ENCODE peak calls at places on chromosomes 7 and 10, in five cellular contexts. E is HepG2, J is heart left ventricle, C is prostate gland, W is A549. V is an unnamed sample.

GRCh38 chr7:142868881-142869415 is 14.1 kb downstream of the EPHB6 start:
- DNase-seq in W (no peak), C (no peak), J (no peak), E (no peak), V (peak; percentile 35)

GRCh38 chr10:31397852-31398251 is 78.8 kb downstream of the ZEB1 start:
- DNase-seq in E (no peak), C (no peak), W (no peak), J (no peak), V (no peak)

GRCh38 chr10:113326160-113327111 is 226.4 kb upstream of the HABP2 start:
- DNase-seq in W (peak; percentile 93), E (peak; percentile 29), C (no peak), J (peak; percentile 29), V (no peak)

GRCh38 chr10:34866848-34867247 is 51.8 kb upstream of the PARD3 start:
- DNase-seq in J (no peak), E (no peak), C (no peak), W (no peak), V (no peak)

GRCh38 chr7:155161690-155162089 is 91.6 kb downstream of the HTR5A start:
- DNase-seq in J (no peak), W (no peak), C (no peak), E (no peak), V (no peak)

GRCh38 chr7:30626984-30627383 is 32.3 kb downstream of the GARS1 start:
- DNase-seq in W (no peak), E (no peak), J (no peak), C (no peak), V (no peak)

GRCh38 chr10:51029172-51029641 is 45.1 kb upstream of the PRKG1 start:
- DNase-seq in W (no peak), J (no peak), C (no peak), E (no peak), V (no peak)

GRCh38 chr10:49605177-49605938 is 4.8 kb upstream of the SLC18A3 start:
- DNase-seq in E (no peak), W (no peak), C (no peak), J (no peak), V (peak; percentile 27)

GRCh38 chr10:58508316-58508715 is 4.4 kb upstream of the BICC1 start:
- DNase-seq in E (no peak), W (no peak), C (no peak), J (no peak), V (no peak)

GRCh38 chr7:116824449-116824848 is 37.9 kb upstream of the CAPZA2 start:
- DNase-seq in J (no peak), W (no peak), C (no peak), E (no peak), V (no peak)

GRCh38 chr7:27071622-27072390 is 24.0 kb downstream of the HOXA1 start:
- DNase-seq in E (no peak), J (no peak), W (no peak), C (no peak), V (no peak)

GRCh38 chr10:116198636-116199035 is 74.4 kb downstream of the GFRA1 start:
- DNase-seq in E (no peak), C (no peak), W (no peak), J (no peak), V (no peak)

GRCh38 chr10:68253356-68253755 is 21.4 kb upstream of the ATOH7 start:
- DNase-seq in J (no peak), C (no peak), W (no peak), E (no peak), V (no peak)

GRCh38 chr10:45160266-45160665 is 155.1 kb downstream of the OR13A1 start:
- DNase-seq in W (no peak), E (no peak), J (no peak), C (no peak), V (no peak)

GRCh38 chr7:81990395-81990794 is 220.5 kb upstream of the HGF start:
- DNase-seq in J (no peak), W (no peak), E (no peak), C (no peak), V (no peak)

GRCh38 chr7:33339074-33339805 is 209.9 kb downstream of the BBS9 start:
- DNase-seq in E (no peak), J (no peak), W (no peak), C (no peak), V (no peak)

GRCh38 chr7:100358857-100359212 is 918 bp downstream of the PILRB start:
- DNase-seq in E (no peak), W (no peak), J (no peak), C (no peak), V (no peak)

GRCh38 chr10:69242844-69243212 is 22.7 kb downstream of the HKDC1 start:
- DNase-seq in C (no peak), W (no peak), E (no peak), J (no peak), V (no peak)

GRCh38 chr10:5968681-5969453 is 8.5 kb downstream of the IL15RA start:
- DNase-seq in E (peak; percentile 55), W (no peak), J (no peak), C (no peak), V (peak; percentile 73)

GRCh38 chr10:11898372-11899066 is 75.4 kb downstream of the PROSER2 start:
- DNase-seq in E (peak; percentile 89), W (no peak), J (no peak), C (peak; percentile 44), V (peak; percentile 93)

GRCh38 chr10:101752241-101752640 is 23.7 kb downstream of the FGF8 start:
- DNase-seq in W (no peak), C (no peak), J (no peak), E (no peak), V (no peak)

GRCh38 chr10:79418886-79419595 is 26.4 kb downstream of the ZCCHC24 start:
- DNase-seq in C (no peak), E (no peak), W (no peak), J (no peak), V (peak; percentile 8)

GRCh38 chr10:79417731-79418130 is 27.7 kb downstream of the ZCCHC24 start:
- DNase-seq in E (no peak), W (no peak), J (no peak), C (no peak), V (no peak)

GRCh38 chr10:79416578-79417255 is 28.7 kb downstream of the ZCCHC24 start:
- DNase-seq in J (no peak), W (no peak), C (no peak), E (no peak), V (no peak)

GRCh38 chr10:79417266-79417665 is 28.2 kb downstream of the ZCCHC24 start:
- DNase-seq in E (no peak), C (no peak), W (no peak), J (no peak), V (no peak)

GRCh38 chr10:79418274-79418673 is 27.1 kb downstream of the ZCCHC24 start:
- DNase-seq in C (no peak), J (no peak), E (no peak), W (no peak), V (peak; percentile 46)
- H3K4me1 ChIP-seq in C (no peaks in the 10 kb centered on the region), J (peaks cover 73% of the 10 kb centered on the region), E (peaks cover 15% of the 10 kb centered on the region), W (no peaks in the 10 kb centered on the region), V (no peaks in the 10 kb centered on the region)

GRCh38 chr10:72049472-72049871 is 38.9 kb downstream of the SPOCK2 start:
- DNase-seq in J (no peak), C (no peak), W (no peak), E (no peak), V (no peak)

GRCh38 chr10:72050873-72051272 is 37.5 kb downstream of the SPOCK2 start:
- DNase-seq in C (no peak), J (no peak), W (no peak), E (no peak), V (no peak)

GRCh38 chr10:72045586-72045985 is 42.8 kb downstream of the SPOCK2 start:
- DNase-seq in C (no peak), J (no peak), W (no peak), E (no peak), V (no peak)

GRCh38 chr10:72049969-72050781 is 38.2 kb downstream of the SPOCK2 start:
- DNase-seq in C (no peak), W (no peak), E (peak; percentile 49), J (no peak), V (no peak)

GRCh38 chr10:72048450-72049124 is 39.8 kb downstream of the SPOCK2 start:
- DNase-seq in J (peak; percentile 92), E (peak; percentile 89), W (peak; percentile 94), C (peak; percentile 93), V (peak; percentile 92)
- TF ChIP-seq POLR2A in J (no peak), E (no peak), W (no peak), C (no peak), V (no peak)

DNA sequence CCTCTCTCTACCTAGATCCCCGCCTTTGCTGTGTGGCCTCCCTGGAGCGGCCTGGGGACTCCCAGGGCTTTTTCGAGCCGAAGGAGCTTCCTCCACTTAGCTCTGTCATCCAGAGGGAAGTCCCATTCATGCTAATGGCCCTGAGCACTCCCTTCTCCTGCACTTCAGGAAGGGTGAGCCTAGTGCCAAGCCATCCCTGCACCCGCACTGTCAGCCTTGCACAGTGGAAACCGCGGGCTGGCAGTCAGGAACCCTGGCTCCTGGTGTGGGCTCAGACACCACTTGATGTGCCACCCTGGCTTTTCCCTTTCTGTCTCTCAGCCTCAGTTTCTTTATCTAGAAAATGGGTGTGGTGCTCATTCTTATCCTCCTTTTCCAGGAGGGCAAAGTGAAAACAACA is 131.6 kb downstream of the ZMIZ1 start:
- DNase-seq in J (no peak), E (no peak), C (no peak), W (no peak), V (no peak)
- H3K4me1 ChIP-seq in J (peaks cover 27% of the 10 kb centered on the region), E (peaks cover 12% of the 10 kb centered on the region), C (peaks cover under 1% of the 10 kb centered on the region), W (peaks cover 11% of the 10 kb centered on the region), V (no peaks in the 10 kb centered on the region)

DNA sequence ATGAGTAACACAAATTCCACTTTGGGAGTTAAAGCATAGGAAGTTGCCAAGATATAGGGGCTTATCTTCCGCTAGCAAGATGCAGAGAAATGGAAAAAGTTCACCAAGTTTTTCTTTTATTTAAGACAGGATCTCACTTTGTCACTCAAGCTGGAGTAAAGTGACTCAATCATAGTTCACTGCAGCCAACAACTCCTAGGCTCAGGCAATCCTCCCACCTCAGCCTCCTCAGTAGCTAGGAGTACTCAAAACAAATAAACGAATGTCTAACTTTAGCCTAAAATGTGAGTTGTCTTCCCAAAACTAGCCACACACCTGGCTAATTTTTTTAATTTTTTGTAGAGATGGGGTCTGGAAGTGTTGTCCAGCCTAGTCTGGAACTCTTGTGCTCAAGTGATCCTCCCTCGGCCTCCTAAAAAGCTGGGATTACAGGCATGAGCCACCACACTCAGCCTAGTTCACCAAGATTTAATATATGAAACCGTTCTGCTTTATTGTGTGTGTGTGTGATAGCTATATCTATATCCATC is 9.9 kb downstream of the VIM start:
- DNase-seq in E (no peak), W (no peak), J (no peak), C (no peak), V (no peak)
- TF ChIP-seq POLR2A in E (no peak), W (no peak), J (no peak), C (no peak), V (no peak)

DNA sequence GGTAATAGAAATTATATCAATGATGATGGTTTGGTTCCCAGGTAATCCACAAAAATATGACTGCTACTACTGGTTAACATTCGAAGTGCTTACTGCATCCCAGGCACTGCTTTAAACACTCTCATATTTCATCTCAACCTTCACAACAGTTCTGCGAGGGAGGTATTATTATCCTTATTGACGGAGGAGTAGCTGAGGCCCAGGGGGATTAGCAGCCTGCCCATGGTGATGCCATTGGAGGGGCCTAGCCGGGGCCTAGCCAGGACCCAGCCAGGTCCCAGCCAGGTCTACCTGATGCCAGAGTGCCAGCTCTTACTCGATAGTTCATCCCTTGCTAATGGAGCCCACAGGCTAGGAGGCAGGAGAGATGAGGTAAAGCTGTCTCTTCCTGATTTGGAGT is 217.1 kb downstream of the FAM107B start:
- DNase-seq in E (no peak), W (no peak), J (no peak), C (no peak), V (no peak)
- H3K4me1 ChIP-seq in E (peaks cover 58% of the 10 kb centered on the region), W (peaks cover 90% of the 10 kb centered on the region), J (no peaks in the 10 kb centered on the region), C (peaks cover 11% of the 10 kb centered on the region), V (peaks cover 5% of the 10 kb centered on the region)

V was measured in right lobe of liver.